ENCODE peak calls at places on chromosomes 5 and 9, in five cellular contexts. One of them, this sample, is unnamed.

GRCh38 chr9:36258989-36259315 is 704 bp upstream of the GNE start:
- DNase-seq in ELR: peak; percentile 36
- DNase-seq in glutamatergic neuron: peak; percentile 16
- DNase-seq in amniotic stem cell: no peak
- DNase-seq in kidney tubule cell: peak; percentile 14
- DNase-seq in this sample: peak; percentile 16

GRCh38 chr5:72509401-72509800 is 2.2 kb upstream of the ZNF366 start:
- DNase-seq in ELR: no peak
- DNase-seq in glutamatergic neuron: peak; percentile 25
- DNase-seq in amniotic stem cell: no peak
- DNase-seq in kidney tubule cell: no peak
- DNase-seq in this sample: no peak

GRCh38 chr5:138180183-138180782 is 1.4 kb downstream of the KIF20A start:
- DNase-seq in ELR: peak; percentile 83
- DNase-seq in glutamatergic neuron: no peak
- DNase-seq in amniotic stem cell: peak; percentile 20
- DNase-seq in kidney tubule cell: peak; percentile 75
- DNase-seq in this sample: peak; percentile 24

GRCh38 chr5:134638760-134639201 is 6.2 kb upstream of the SAR1B start:
- DNase-seq in ELR: no peak
- DNase-seq in glutamatergic neuron: no peak
- DNase-seq in amniotic stem cell: no peak
- DNase-seq in kidney tubule cell: no peak
- DNase-seq in this sample: no peak

GRCh38 chr9:34552606-34552981 is 29.8 kb upstream of the ENHO start:
- DNase-seq in ELR: no peak
- DNase-seq in glutamatergic neuron: no peak
- DNase-seq in amniotic stem cell: no peak
- DNase-seq in kidney tubule cell: peak; percentile 25
- DNase-seq in this sample: no peak

GRCh38 chr9:77575785-77576184 is 72.3 kb downstream of the GNA14 start:
- DNase-seq in ELR: peak; percentile 48
- DNase-seq in glutamatergic neuron: no peak
- DNase-seq in amniotic stem cell: no peak
- DNase-seq in kidney tubule cell: peak; percentile 14
- DNase-seq in this sample: no peak

GRCh38 chr9:90112791-90113190 is 508.0 kb downstream of the GADD45G start:
- DNase-seq in ELR: no peak
- DNase-seq in glutamatergic neuron: no peak
- DNase-seq in amniotic stem cell: no peak
- DNase-seq in kidney tubule cell: no peak
- DNase-seq in this sample: no peak

GRCh38 chr9:129412814-129413536 is 207.9 kb downstream of the C9orf50 start:
- DNase-seq in ELR: peak; percentile 84
- DNase-seq in glutamatergic neuron: peak; percentile 43
- DNase-seq in amniotic stem cell: peak; percentile 52
- DNase-seq in kidney tubule cell: peak; percentile 80
- DNase-seq in this sample: peak; percentile 71

GRCh38 chr9:35490155-35490909 is 421 bp downstream of the RUSC2 start:
- DNase-seq in ELR: no peak
- DNase-seq in glutamatergic neuron: peak; percentile 34
- DNase-seq in amniotic stem cell: no peak
- DNase-seq in kidney tubule cell: no peak
- DNase-seq in this sample: no peak

GRCh38 chr5:56360816-56361215 is 127.7 kb upstream of the ANKRD55 start:
- DNase-seq in ELR: no peak
- DNase-seq in glutamatergic neuron: no peak
- DNase-seq in amniotic stem cell: no peak
- DNase-seq in kidney tubule cell: peak; percentile 55
- DNase-seq in this sample: no peak

GRCh38 chr5:91929522-91929817 is 546.4 kb upstream of the ARRDC3 start:
- DNase-seq in ELR: no peak
- DNase-seq in glutamatergic neuron: no peak
- DNase-seq in amniotic stem cell: no peak
- DNase-seq in kidney tubule cell: no peak
- DNase-seq in this sample: no peak

GRCh38 chr5:7682379-7682778 is 168.6 kb downstream of the CFAP90 start:
- DNase-seq in ELR: no peak
- DNase-seq in glutamatergic neuron: no peak
- DNase-seq in amniotic stem cell: no peak
- DNase-seq in kidney tubule cell: no peak
- DNase-seq in this sample: no peak